ENCODE peak calls at places on chromosomes 13 and 19, in ten cellular contexts. H, S, X, Z, C, P, W, I, K and J are unnamed samples.

GRCh38 chr13:28355822-28356371 is 139.0 kb downstream of the FLT1 start:
- DNase-seq in H (no peak), S (no peak), X (no peak), Z (no peak), C (no peak), P (no peak), W (no peak), I (no peak), K (no peak), J (no peak)

GRCh38 chr13:34926513-34926912 is 15.6 kb upstream of the NBEA start:
- DNase-seq in H (no peak), S (no peak), X (peak), Z (no peak), C (no peak), P (no peak), W (peak), I (no peak), K (no peak), J (no peak)

GRCh38 chr13:33806470-33807248 is 11.3 kb upstream of the RFC3 start:
- DNase-seq in H (no peak), S (no peak), X (no peak), Z (no peak), C (no peak), P (no peak), W (no peak), I (no peak), K (no peak), J (no peak)

GRCh38 chr13:78398743-78399410 is 204.5 kb downstream of the POU4F1 start:
- DNase-seq in H (no peak), S (no peak), X (no peak), Z (no peak), C (no peak), P (no peak), W (no peak), I (no peak), K (no peak), J (no peak)

GRCh38 chr19:3075605-3076431 is 13.5 kb upstream of the TLE5 start:
- DNase-seq in H (no peak), S (no peak), X (peak), Z (peak), C (peak), P (no peak), W (no peak), I (peak), K (peak), J (no peak)

GRCh38 chr19:28289294-28290063 is 923.5 kb downstream of the UQCRFS1 start:
- DNase-seq in H (no peak), S (no peak), X (no peak), Z (no peak), C (no peak), P (no peak), W (no peak), I (no peak), K (no peak), J (peak)

GRCh38 chr19:28715157-28715556 is 497.8 kb downstream of the UQCRFS1 start:
- DNase-seq in H (no peak), S (no peak), X (no peak), Z (no peak), C (no peak), P (no peak), W (no peak), I (no peak), K (no peak), J (no peak)

GRCh38 chr19:35509018-35509652 is 4.3 kb downstream of the DMKN start:
- DNase-seq in H (no peak), S (peak), X (peak), Z (peak), C (peak), P (no peak), W (peak), I (peak), K (no peak), J (no peak)

GRCh38 chr13:73625562-73626339 is 508.5 kb downstream of the KLF12 start:
- DNase-seq in H (no peak), S (no peak), X (no peak), Z (no peak), C (no peak), P (no peak), W (no peak), I (no peak), K (no peak), J (no peak)

GRCh38 chr19:34269489-34269888 is 15.1 kb downstream of the GARRE1 start:
- DNase-seq in H (no peak), S (no peak), X (no peak), Z (no peak), C (no peak), P (no peak), W (no peak), I (peak), K (no peak), J (no peak)
- H3K4me3 ChIP-seq in H (no peak), S (no peak), X (no peak), Z (no peak), C (no peak), P (peak), W (no peak), I (no peak), K (peak), J (no peak)

DNA sequence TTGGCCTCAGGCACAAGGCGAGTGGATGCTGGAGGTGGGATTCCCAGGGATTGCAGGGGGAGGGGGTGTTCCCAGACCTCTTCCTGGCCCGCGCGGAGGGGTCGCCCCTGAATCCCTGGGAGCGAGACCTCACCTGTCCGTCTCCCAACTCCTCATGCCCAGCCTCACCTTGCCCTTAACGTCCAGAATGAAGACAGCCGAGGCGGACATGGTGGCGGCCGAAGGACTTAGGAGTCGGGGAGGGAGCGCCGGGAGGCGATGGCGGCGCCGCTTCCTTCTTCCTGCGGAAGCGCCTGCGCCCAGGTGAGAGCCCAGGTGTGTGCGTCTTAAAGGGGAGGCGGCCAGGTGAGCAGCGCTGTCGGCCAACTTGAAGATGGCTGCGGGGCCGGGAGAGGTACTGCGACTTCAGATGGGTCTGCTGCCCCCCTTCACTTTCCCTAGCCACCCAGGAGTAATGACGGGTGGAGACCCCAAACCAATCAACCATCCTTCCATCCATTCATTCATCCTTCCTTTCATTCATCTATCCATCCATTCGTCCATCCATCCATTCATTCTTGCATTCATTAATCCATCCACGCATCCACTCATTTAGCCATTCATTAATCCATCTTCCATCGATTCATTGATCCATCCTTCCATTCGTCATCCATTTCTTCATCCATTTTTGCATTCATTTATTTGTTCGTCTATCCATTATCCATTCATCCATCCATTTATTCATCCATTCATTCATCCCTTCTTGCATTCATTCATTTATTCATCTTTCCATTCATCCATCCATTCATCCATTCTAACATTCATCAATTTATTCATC is at the start of gene AP1M2:
- DNase-seq in H (no peak), S (peak), X (no peak), Z (peak), C (peak), P (no peak), W (no peak), I (peak), K (no peak), J (no peak)
- H3K4me3 ChIP-seq in H (no peak), S (peak), X (peak), Z (peak), C (peak), P (no peak), W (no peak), I (peak), K (no peak), J (no peak)

DNA sequence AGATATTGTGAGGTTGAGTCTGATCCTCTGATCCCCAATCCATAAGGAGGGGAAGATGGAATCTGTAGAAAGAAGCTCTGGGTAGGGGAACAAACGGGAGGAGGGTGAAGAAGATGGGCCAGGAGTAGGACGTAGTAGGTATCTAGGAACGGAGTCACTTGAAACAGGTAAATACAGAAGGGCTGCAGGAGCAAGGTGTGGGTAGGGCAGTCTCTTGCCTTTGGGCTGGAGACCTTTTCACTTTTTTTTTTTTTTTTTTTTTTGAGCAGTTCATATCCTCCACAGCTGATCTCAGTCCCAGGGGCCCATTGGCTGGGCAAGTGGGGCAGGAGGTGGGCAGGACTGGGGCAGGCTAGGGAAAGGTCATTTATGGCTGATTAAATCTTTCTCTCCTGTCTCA is 1.5 kb downstream of the BCKDHA start:
- DNase-seq in H (no peak), S (no peak), X (no peak), Z (no peak), C (no peak), P (no peak), W (no peak), I (no peak), K (no peak), J (no peak)
- H3K4me3 ChIP-seq in H (no peak), S (peak), X (peak), Z (peak), C (no peak), P (peak), W (peak), I (no peak), K (no peak), J (peak)

GRCh38 chr13:32124743-32125142 is 93.2 kb downstream of the FRY start:
- DNase-seq in H (no peak), S (no peak), X (no peak), Z (no peak), C (no peak), P (no peak), W (no peak), I (no peak), K (no peak), J (no peak)

GRCh38 chr13:32117696-32118095 is 86.1 kb downstream of the FRY start:
- DNase-seq in H (no peak), S (no peak), X (no peak), Z (no peak), C (no peak), P (peak), W (no peak), I (no peak), K (no peak), J (no peak)

GRCh38 chr13:32125746-32126145 is 94.2 kb downstream of the FRY start:
- DNase-seq in H (no peak), S (no peak), X (no peak), Z (no peak), C (no peak), P (no peak), W (no peak), I (no peak), K (no peak), J (no peak)

GRCh38 chr13:32125221-32125621 is 93.6 kb downstream of the FRY start:
- DNase-seq in H (no peak), S (no peak), X (no peak), Z (no peak), C (no peak), P (peak), W (no peak), I (no peak), K (no peak), J (peak)

DNA sequence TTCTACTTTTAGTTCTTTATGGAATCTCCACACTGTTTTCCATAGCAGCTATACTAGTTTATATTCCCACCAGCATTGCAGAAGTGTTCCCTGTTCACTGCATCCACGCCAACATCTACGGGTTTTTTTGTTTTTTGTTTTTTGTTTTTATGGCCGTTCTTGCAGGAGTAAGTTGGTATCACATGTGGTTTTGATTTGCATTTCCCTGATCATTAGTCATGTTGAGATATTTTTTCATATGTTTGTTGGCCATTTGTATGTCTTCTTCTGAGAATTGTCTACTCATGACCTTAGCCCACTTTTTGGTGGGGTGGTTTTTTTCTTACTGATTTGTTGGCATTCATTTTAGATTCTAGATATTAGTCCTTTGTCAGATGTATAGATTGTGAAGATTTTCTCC is 89.7 kb downstream of the FRY start:
- DNase-seq in H (no peak), S (no peak), X (no peak), Z (no peak), C (no peak), P (no peak), W (no peak), I (no peak), K (no peak), J (peak)
- H3K4me3 ChIP-seq in H (no peak), S (no peak), X (no peak), Z (no peak), C (no peak), P (no peak), W (no peak), I (no peak), K (no peak), J (no peak)

GRCh38 chr13:25371158-25371557 is 616 bp upstream of the ATP8A2 start:
- DNase-seq in H (no peak), S (no peak), X (no peak), Z (no peak), C (no peak), P (no peak), W (no peak), I (no peak), K (no peak), J (no peak)

GRCh38 chr13:25377244-25377962 is 5.6 kb downstream of the ATP8A2 start:
- DNase-seq in H (no peak), S (no peak), X (peak), Z (no peak), C (no peak), P (no peak), W (no peak), I (no peak), K (no peak), J (no peak)

GRCh38 chr13:25375727-25376358 is 4.1 kb downstream of the ATP8A2 start:
- DNase-seq in H (no peak), S (peak), X (peak), Z (peak), C (peak), P (peak), W (peak), I (peak), K (no peak), J (peak)

GRCh38 chr13:25372275-25373081 is 704 bp downstream of the ATP8A2 start:
- DNase-seq in H (no peak), S (no peak), X (peak), Z (no peak), C (peak), P (no peak), W (no peak), I (no peak), K (no peak), J (no peak)

DNA sequence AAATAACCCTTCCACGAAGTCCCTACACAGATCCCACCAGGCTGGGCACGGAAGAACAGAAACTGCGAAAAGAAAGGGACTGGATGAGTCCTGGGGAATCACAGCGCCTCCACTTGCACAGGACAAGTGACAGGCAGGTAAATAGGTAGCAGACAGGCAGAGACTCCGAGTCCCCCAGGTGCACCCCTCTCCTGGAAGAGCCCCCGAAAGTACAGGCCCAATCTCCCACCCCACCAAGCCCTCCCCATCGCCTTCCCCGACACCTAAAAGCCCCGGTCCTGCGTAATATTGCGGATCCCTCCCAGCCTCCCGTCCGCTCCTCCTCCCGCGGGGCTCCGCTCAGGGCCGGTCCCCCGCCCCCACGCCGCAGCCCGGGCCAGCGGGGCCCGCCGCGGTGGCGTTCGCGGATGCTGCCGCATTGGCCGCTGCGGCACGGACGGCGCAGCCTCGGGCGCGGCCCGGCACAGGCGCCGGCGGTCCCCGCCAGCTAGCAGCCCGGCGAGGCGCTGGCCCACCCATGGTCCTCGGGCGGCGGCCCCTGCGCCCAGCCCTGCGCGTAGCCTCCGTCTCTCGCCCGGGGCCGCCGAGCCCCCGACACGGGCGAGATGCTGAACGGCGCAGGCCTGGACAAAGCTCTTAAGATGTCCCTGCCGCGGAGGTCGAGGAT is at the start of gene ATP8A2:
- DNase-seq in H (no peak), S (no peak), X (peak), Z (no peak), C (peak), P (no peak), W (no peak), I (no peak), K (no peak), J (no peak)
- H3K4me3 ChIP-seq in H (peak), S (no peak), X (peak), Z (peak), C (peak), P (peak), W (peak), I (no peak), K (no peak), J (peak)

GRCh38 chr19:5131866-5132561 is 163.1 kb downstream of the KDM4B start:
- DNase-seq in H (no peak), S (no peak), X (no peak), Z (no peak), C (peak), P (no peak), W (no peak), I (peak), K (no peak), J (no peak)

GRCh38 chr19:5134683-5135082 is 165.8 kb downstream of the KDM4B start:
- DNase-seq in H (no peak), S (no peak), X (no peak), Z (no peak), C (no peak), P (no peak), W (no peak), I (no peak), K (no peak), J (no peak)

GRCh38 chr19:5136060-5136855 is 167.3 kb downstream of the KDM4B start:
- DNase-seq in H (no peak), S (no peak), X (no peak), Z (no peak), C (no peak), P (no peak), W (no peak), I (no peak), K (no peak), J (no peak)

GRCh38 chr19:5132698-5133651 is 164.1 kb downstream of the KDM4B start:
- DNase-seq in H (no peak), S (no peak), X (no peak), Z (no peak), C (no peak), P (no peak), W (no peak), I (no peak), K (no peak), J (no peak)

GRCh38 chr19:5133986-5134595 is 165.2 kb downstream of the KDM4B start:
- DNase-seq in H (no peak), S (no peak), X (no peak), Z (no peak), C (no peak), P (no peak), W (no peak), I (no peak), K (no peak), J (no peak)
- H3K4me3 ChIP-seq in H (no peak), S (no peak), X (no peak), Z (no peak), C (no peak), P (no peak), W (no peak), I (no peak), K (no peak), J (no peak)

DNA sequence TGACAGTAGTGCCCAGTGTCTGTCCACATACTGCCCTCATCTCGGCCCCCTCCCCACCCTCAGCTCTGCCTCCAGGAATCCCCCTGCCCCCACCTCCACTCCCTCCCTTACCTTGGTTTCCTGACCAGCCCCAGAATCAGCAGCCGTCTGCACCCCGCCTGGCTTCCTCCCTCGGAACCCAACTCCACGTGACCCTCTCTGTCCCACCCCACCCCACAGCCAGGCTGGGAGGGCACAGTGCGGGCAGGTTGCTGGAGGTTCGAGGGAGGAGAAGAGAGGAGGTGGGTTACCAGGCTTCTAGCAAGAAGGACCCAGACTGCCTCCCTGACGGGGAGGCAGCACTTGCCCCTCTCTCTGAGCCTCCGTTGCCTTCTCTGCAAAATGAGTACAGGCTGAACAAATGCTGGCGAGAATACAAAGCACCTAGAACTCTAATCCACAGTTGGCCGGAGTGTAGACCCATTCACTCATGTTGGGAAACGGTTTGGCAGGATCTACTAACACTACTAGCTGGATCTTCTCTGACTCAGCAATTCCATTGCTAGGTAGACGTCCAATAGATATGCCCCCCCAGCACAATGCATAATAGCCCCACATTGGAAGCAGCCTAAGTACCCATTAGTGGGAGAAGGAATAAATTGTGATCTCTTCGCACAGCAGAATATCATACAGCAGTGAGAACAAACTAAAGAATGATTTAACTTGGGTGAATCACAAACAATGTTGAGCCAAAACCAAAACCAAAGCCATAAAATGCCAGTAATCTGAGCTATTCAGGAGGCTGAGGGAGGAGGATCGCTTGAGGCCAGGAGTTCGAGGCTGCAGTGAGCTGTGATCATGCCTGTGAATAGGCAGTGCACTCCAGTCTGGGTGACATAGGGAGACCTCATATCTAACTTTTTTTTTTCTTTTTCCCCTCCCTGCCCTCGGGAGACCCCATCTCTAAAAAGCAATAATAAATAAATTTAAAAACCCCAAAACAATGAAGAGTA is at the start of gene RASAL3:
- DNase-seq in H (no peak), S (no peak), X (no peak), Z (peak), C (no peak), P (no peak), W (no peak), I (peak), K (peak), J (no peak)
- H3K4me3 ChIP-seq in H (no peak), S (no peak), X (no peak), Z (peak), C (peak), P (peak), W (no peak), I (peak), K (peak), J (no peak)